ENCODE peak calls at places on chromosomes 2 and 18, in seven cellular contexts. X is nephron progenitor cell; R is activated naive CD4-positive, alpha-beta T cell treated with Interleukin-2 at 50 U/mL for 16 hours; O is activated CD4-positive, alpha-beta T cell treated with anti-CD3 and anti-CD28 coated beads for 4 hours; J is posterior vena cava; T is AG08396; U is stimulated activated naive CD4-positive, alpha-beta T cell. D is an unnamed sample.

GRCh38 chr2:207983654-207984053 is 41.7 kb downstream of the PLEKHM3 start:
- DNase-seq in X (no peak), R (no peak), O (no peak), J (no peak), T (no peak), U (no peak), D (no peak)

GRCh38 chr18:31679806-31680793 is 4.3 kb downstream of the B4GALT6 start:
- DNase-seq in X (no peak), R (no peak), O (no peak), J (no peak), T (no peak), U (no peak), D (no peak)

GRCh38 chr2:46490521-46491141 is 11.3 kb downstream of the TMEM247 start:
- DNase-seq in X (no peak), R (no peak), O (no peak), J (no peak), T (peak; percentile 46), U (no peak), D (no peak)

GRCh38 chr2:169462896-169463695 is 16.2 kb upstream of the BBS5 start:
- DNase-seq in X (no peak), R (no peak), O (no peak), J (no peak), T (peak; percentile 63), U (no peak), D (peak; percentile 85)

GRCh38 chr2:222862915-222863544 is 2.2 kb downstream of the ACSL3 start:
- DNase-seq in X (no peak), R (no peak), O (no peak), J (no peak), T (no peak), U (no peak), D (peak; percentile 61)

GRCh38 chr2:232981767-232982360 is 31.2 kb downstream of the NGEF start:
- DNase-seq in X (no peak), R (no peak), O (no peak), J (peak; percentile 47), T (no peak), U (no peak), D (no peak)

GRCh38 chr2:102872388-102872787 is 110.6 kb downstream of the TMEM182 start:
- DNase-seq in X (no peak), R (no peak), O (no peak), J (no peak), T (no peak), U (no peak), D (no peak)

GRCh38 chr18:10197097-10197496 is 257.3 kb upstream of the APCDD1 start:
- DNase-seq in X (no peak), R (no peak), O (no peak), J (no peak), T (no peak), U (no peak), D (no peak)

GRCh38 chr18:36544036-36544725 is 246.7 kb downstream of the FHOD3 start:
- DNase-seq in X (no peak), R (no peak), O (no peak), J (no peak), T (peak; percentile 25), U (no peak), D (peak; percentile 10)

GRCh38 chr18:47919916-47920315 is 10.5 kb downstream of the SMAD2 start:
- DNase-seq in X (no peak), R (no peak), O (no peak), J (no peak), T (no peak), U (no peak), D (no peak)

GRCh38 chr2:169815849-169816248 is 8.9 kb downstream of the METTL5 start:
- DNase-seq in X (no peak), R (no peak), O (no peak), J (no peak), T (peak; percentile 53), U (no peak), D (peak; percentile 55)

GRCh38 chr2:226554726-226555125 is 244.9 kb downstream of the IRS1 start:
- DNase-seq in X (no peak), R (no peak), O (no peak), J (no peak), T (no peak), U (no peak), D (peak; percentile 59)

GRCh38 chr18:39667905-39668304 is 2102.3 kb upstream of the CELF4 start:
- DNase-seq in X (no peak), R (no peak), O (no peak), J (no peak), T (no peak), U (no peak), D (no peak)

GRCh38 chr18:75060185-75060584 is 148.8 kb downstream of the PTGR3 start:
- DNase-seq in X (no peak), R (no peak), O (no peak), J (no peak), T (no peak), U (no peak), D (no peak)

GRCh38 chr18:10252952-10253680 is 201.3 kb upstream of the APCDD1 start:
- DNase-seq in X (no peak), R (no peak), O (no peak), J (no peak), T (no peak), U (no peak), D (no peak)

GRCh38 chr2:26590439-26590838 is 50.7 kb downstream of the CIB4 start:
- DNase-seq in X (no peak), R (no peak), O (no peak), J (peak; percentile 4), T (no peak), U (no peak), D (no peak)

GRCh38 chr2:132883430-132883829 is 213.4 kb upstream of the LYPD1 start:
- DNase-seq in X (no peak), R (no peak), O (no peak), J (no peak), T (no peak), U (no peak), D (no peak)

GRCh38 chr2:65388051-65388531 is 44.3 kb downstream of the SPRED2 start:
- DNase-seq in X (no peak), R (no peak), O (no peak), J (no peak), T (no peak), U (no peak), D (no peak)

D was measured in fibroblast of gingiva.